ENCODE peak calls at places on chromosomes 7 and 10, in ten cellular contexts. C, J, H, R, U, S, G, Q, Z and W are unnamed samples.

GRCh38 chr10:600876-601275 is 88.6 kb downstream of the DIP2C start:
- DNase-seq in J (no peak), S (no peak), C (no peak), G (no peak), R (no peak), Q (no peak), Z (peak; percentile 78), U (no peak), H (peak; percentile 50), W (no peak)

GRCh38 chr7:85041599-85042216 is 145.1 kb downstream of the SEMA3D start:
- DNase-seq in U (no peak), J (no peak), Z (peak; percentile 78), Q (no peak), C (peak; percentile 24), S (peak; percentile 24), H (peak; percentile 68), R (peak; percentile 59), G (peak; percentile 78), W (peak; percentile 19)

GRCh38 chr10:12504176-12504575 is 154.8 kb downstream of the CAMK1D start:
- DNase-seq in G (no peak), H (no peak), S (no peak), J (no peak), Q (no peak), Z (peak; percentile 33), R (no peak), U (no peak), C (no peak), W (no peak)

GRCh38 chr10:131577786-131578471 is 266.4 kb upstream of the TCERG1L start:
- DNase-seq in J (no peak), S (no peak), U (peak; percentile 44), R (no peak), Q (no peak), Z (peak; percentile 48), G (no peak), C (no peak), H (no peak), W (no peak)

GRCh38 chr7:45579386-45579785 is 5.2 kb downstream of the ADCY1 start:
- DNase-seq in C (no peak), Q (no peak), R (no peak), S (no peak), H (no peak), U (no peak), G (no peak), J (no peak), Z (peak; percentile 43), W (no peak)

GRCh38 chr7:48168159-48168558 is 3.1 kb upstream of the ABCA13 start:
- DNase-seq in C (no peak), G (no peak), H (no peak), Q (no peak), U (no peak), Z (no peak), J (no peak), S (peak; percentile 12), R (no peak), W (no peak)

GRCh38 chr7:95264225-95264927 is 60.0 kb downstream of the PON1 start:
- DNase-seq in S (no peak), U (no peak), C (no peak), Q (no peak), Z (no peak), H (no peak), R (no peak), G (no peak), J (no peak), W (no peak)

GRCh38 chr10:66836057-66836456 is 89.8 kb upstream of the LRRTM3 start:
- DNase-seq in Q (no peak), U (no peak), Z (no peak), H (no peak), S (no peak), C (no peak), G (no peak), R (no peak), J (no peak), W (no peak)

GRCh38 chr10:75049316-75050285 is 61.9 kb upstream of the SAMD8 start:
- DNase-seq in Z (peak; percentile 43), U (no peak), J (no peak), S (no peak), C (no peak), H (no peak), G (peak; percentile 7), R (no peak), Q (no peak), W (no peak)

GRCh38 chr10:112332509-112333228 is 41.2 kb upstream of the ACSL5 start:
- DNase-seq in J (no peak), H (no peak), C (no peak), Z (no peak), Q (no peak), S (no peak), U (no peak), G (no peak), R (no peak), W (no peak)

GRCh38 chr10:124417846-124418725 is 637 bp downstream of the OAT start:
- DNase-seq in H (peak; percentile 77), G (peak; percentile 74), S (no peak), Z (peak; percentile 78), C (peak; percentile 42), Q (peak; percentile 33), U (peak; percentile 65), J (peak; percentile 23), R (peak; percentile 72), W (peak; percentile 63)

GRCh38 chr10:100100651-100101525 is 19.2 kb upstream of the CPN1 start:
- DNase-seq in Q (no peak), G (peak; percentile 24), C (no peak), R (no peak), U (no peak), H (no peak), J (no peak), S (no peak), Z (no peak), W (peak; percentile 49)

GRCh38 chr10:64867501-64867962 is 1346.3 kb downstream of the REEP3 start:
- DNase-seq in Q (no peak), J (no peak), H (no peak), C (no peak), U (no peak), Z (no peak), R (no peak), S (no peak), G (no peak), W (no peak)

GRCh38 chr10:125370578-125370977 is 210.2 kb upstream of the CTBP2 start:
- DNase-seq in G (peak; percentile 95), H (no peak), S (no peak), R (no peak), J (no peak), C (no peak), Q (no peak), U (no peak), Z (no peak), W (no peak)

GRCh38 chr7:107064255-107064654 is 19.8 kb downstream of the PRKAR2B start:
- DNase-seq in S (no peak), C (no peak), G (no peak), H (no peak), R (no peak), Z (no peak), Q (no peak), J (no peak), U (no peak), W (no peak)

GRCh38 chr10:3772349-3773222 is 12.4 kb downstream of the KLF6 start:
- DNase-seq in H (no peak), S (peak; percentile 8), C (no peak), U (no peak), R (no peak), Z (no peak), J (no peak), G (no peak), Q (no peak), W (no peak)

GRCh38 chr10:51718804-51719291 is 19.5 kb upstream of the CSTF2T start:
- DNase-seq in C (no peak), Q (no peak), U (no peak), S (no peak), J (no peak), Z (no peak), G (no peak), R (no peak), H (no peak), W (no peak)

GRCh38 chr7:66739953-66740301 is 606 bp upstream of the RABGEF1 start:
- DNase-seq in U (no peak), J (no peak), G (no peak), S (no peak), Q (no peak), H (no peak), Z (no peak), R (no peak), C (no peak), W (no peak)